ENCODE peak calls at places on chromosomes 12 and 14, in seven cellular contexts. Z, G, W, L, D, Y and O are unnamed samples.

GRCh38 chr14:60565211-60565610 is 56.3 kb downstream of the SIX6 start:
- DNase-seq in Y (no peak), D (peak), L (no peak), W (peak), G (no peak), Z (no peak), O (peak)

GRCh38 chr12:92028039-92028709 is 117.5 kb downstream of the BTG1 start:
- DNase-seq in D (peak), Y (no peak), L (no peak), W (no peak), G (no peak), Z (no peak), O (peak)

GRCh38 chr12:113171543-113171942 is 13.7 kb downstream of the DDX54 start:
- DNase-seq in Z (no peak), L (no peak), W (no peak), Y (no peak), G (no peak), D (no peak), O (no peak)

GRCh38 chr12:119869720-119870119 is 7.4 kb downstream of the CIT start:
- DNase-seq in Z (no peak), W (peak), Y (no peak), D (peak), G (no peak), L (peak), O (peak)

GRCh38 chr14:64953310-64953654 is 10.7 kb upstream of the GPX2 start:
- DNase-seq in Y (no peak), L (no peak), G (no peak), D (no peak), W (no peak), Z (no peak), O (no peak)

GRCh38 chr12:107992870-107993451 is 136.1 kb upstream of the WSCD2 start:
- DNase-seq in D (peak), Z (no peak), Y (no peak), L (peak), G (no peak), W (peak), O (peak)

GRCh38 chr14:20334017-20334416 is 938 bp upstream of the CCNB1IP1 start:
- DNase-seq in D (no peak), Y (no peak), G (no peak), W (no peak), L (no peak), Z (no peak), O (no peak)

GRCh38 chr12:95237315-95237714 is 19.7 kb downstream of the VEZT start:
- DNase-seq in W (no peak), L (no peak), Z (no peak), Y (no peak), G (no peak), D (no peak), O (no peak)

GRCh38 chr12:3998397-3998796 is 125.2 kb upstream of the PARP11 start:
- DNase-seq in D (no peak), L (no peak), Y (no peak), G (no peak), W (no peak), Z (no peak), O (peak)

GRCh38 chr14:102095871-102096568 is 9.2 kb upstream of the HSP90AA1 start:
- DNase-seq in W (no peak), Y (no peak), G (no peak), D (no peak), Z (no peak), L (no peak), O (no peak)

GRCh38 chr12:48296586-48297396 is 53.9 kb downstream of the ZNF641 start:
- DNase-seq in W (peak), Y (peak), G (peak), D (peak), Z (peak), L (no peak), O (peak)

GRCh38 chr12:62191747-62192485 is 68.3 kb upstream of the USP15 start:
- DNase-seq in L (no peak), Z (no peak), G (no peak), D (no peak), W (no peak), Y (peak), O (peak)

GRCh38 chr12:81757731-81758325 is 1.3 kb downstream of the PPFIA2 start:
- DNase-seq in W (no peak), D (no peak), Z (no peak), G (no peak), Y (no peak), L (no peak), O (no peak)

GRCh38 chr12:2341871-2342270 is 289.1 kb downstream of the CACNA1C start:
- DNase-seq in Y (no peak), W (peak), Z (no peak), D (peak), L (no peak), G (no peak), O (peak)

GRCh38 chr12:116559080-116559329 is 176 bp upstream of the MAP1LC3B2 start:
- DNase-seq in W (no peak), Y (no peak), D (no peak), L (no peak), G (no peak), Z (no peak), O (no peak)